ENCODE peak calls at places on chromosome 21, in nine cellular contexts. Q is uterus, N is choroid plexus epithelial cell, D is endothelial cell, G is nephron progenitor cell, F is fibroblast of lung, R is GM12864, M is foreskin keratinocyte, W is cardiac muscle cell. S is an unnamed sample.

GRCh38 chr21:14752006-14752909 is 206.1 kb upstream of the SAMSN1 start:
- DNase-seq in W (no peak), F (no peak), Q (no peak), G (no peak), M (no peak), D (no peak), R (no peak), N (no peak), S (no peak)

GRCh38 chr21:42360317-42360716 is 6.0 kb downstream of the TFF1 start:
- DNase-seq in Q (no peak), W (no peak), N (no peak), D (no peak), G (no peak), R (no peak), M (no peak), F (no peak), S (no peak)

GRCh38 chr21:42219606-42220137 is 732 bp downstream of the ABCG1 start:
- DNase-seq in N (no peak), G (peak), W (peak), M (no peak), Q (no peak), D (peak), F (no peak), R (no peak), S (no peak)

GRCh38 chr21:29661672-29662442 is 277.9 kb downstream of the GRIK1 start:
- DNase-seq in M (no peak), R (no peak), N (no peak), W (no peak), Q (no peak), G (no peak), F (no peak), D (no peak), S (no peak)

GRCh38 chr21:18384771-18385170 is 18.8 kb downstream of the TMPRSS15 start:
- DNase-seq in D (no peak), F (no peak), G (no peak), R (no peak), Q (no peak), W (peak), N (peak), M (peak), S (no peak)

GRCh38 chr21:29827236-29827635 is 112.6 kb downstream of the GRIK1 start:
- DNase-seq in M (peak), R (no peak), W (no peak), F (peak), Q (no peak), D (no peak), N (peak), G (no peak), S (no peak)

GRCh38 chr21:42669069-42669468 is 15.6 kb downstream of the PDE9A start:
- DNase-seq in W (no peak), F (no peak), M (no peak), N (no peak), G (no peak), D (no peak), Q (peak), R (no peak), S (no peak)

GRCh38 chr21:41407541-41408460 is 18.2 kb upstream of the MX1 start:
- DNase-seq in R (no peak), G (no peak), F (no peak), D (no peak), M (no peak), N (no peak), W (no peak), Q (no peak), S (no peak)

GRCh38 chr21:36583591-36583990 is 103.7 kb upstream of the CLDN14 start:
- DNase-seq in W (no peak), G (no peak), Q (no peak), M (no peak), R (no peak), D (no peak), N (no peak), F (no peak), S (no peak)

GRCh38 chr21:36587388-36587787 is 107.5 kb upstream of the CLDN14 start:
- DNase-seq in G (no peak), F (no peak), R (no peak), M (peak), D (no peak), N (peak), W (no peak), Q (no peak), S (no peak)

GRCh38 chr21:36589352-36589971 is 109.5 kb upstream of the SIM2 start:
- DNase-seq in M (peak), G (no peak), D (peak), N (peak), W (no peak), R (peak), Q (no peak), F (peak), S (peak)

GRCh38 chr21:36579898-36580297 is 100.0 kb upstream of the CLDN14 start:
- DNase-seq in N (no peak), R (no peak), Q (no peak), D (no peak), W (no peak), M (no peak), F (no peak), G (no peak), S (no peak)

GRCh38 chr21:36584980-36585940 is 105.3 kb upstream of the CLDN14 start:
- DNase-seq in Q (no peak), R (peak), N (peak), D (no peak), M (no peak), W (no peak), F (no peak), G (no peak), S (no peak)
- TF ChIP-seq CTCF in Q (no peak), R (peak), N (peak), D (no peak), M (peak), W (peak), F (no peak), G (no peak), S (peak)

GRCh38 chr21:27076035-27076434 is 109.1 kb upstream of the ADAMTS5 start:
- DNase-seq in F (no peak), M (no peak), N (peak), D (no peak), R (no peak), W (no peak), G (no peak), Q (no peak), S (no peak)

GRCh38 chr21:27077501-27077900 is 110.6 kb upstream of the ADAMTS5 start:
- DNase-seq in R (no peak), N (no peak), D (no peak), W (no peak), G (no peak), M (no peak), Q (peak), F (peak), S (no peak)

GRCh38 chr21:27083144-27083543 is 116.3 kb upstream of the ADAMTS5 start:
- DNase-seq in R (no peak), G (no peak), M (no peak), N (no peak), F (no peak), D (no peak), Q (no peak), W (no peak), S (no peak)

GRCh38 chr21:27085387-27085786 is 118.5 kb upstream of the ADAMTS5 start:
- DNase-seq in R (no peak), W (no peak), F (no peak), Q (no peak), D (no peak), G (no peak), M (no peak), N (no peak), S (no peak)

DNA sequence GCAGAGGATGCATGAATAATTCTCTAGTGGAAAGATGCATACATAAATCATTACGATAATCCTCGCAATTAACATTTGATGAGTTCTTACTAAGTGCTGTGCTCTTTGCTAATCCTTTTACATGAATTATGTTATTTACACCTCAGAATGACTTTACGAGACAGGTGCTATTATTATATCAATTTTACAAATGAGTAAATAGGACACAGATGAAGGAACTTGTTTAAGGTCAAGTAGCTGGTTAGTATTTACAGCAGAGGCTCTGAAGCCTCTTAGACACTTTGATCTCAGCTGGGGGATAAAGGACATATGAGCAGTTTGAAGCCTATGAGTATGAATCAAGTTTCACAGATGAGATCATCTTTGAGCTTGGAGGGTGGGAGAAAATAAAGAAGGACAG is 112.9 kb upstream of the ADAMTS5 start:
- DNase-seq in M (no peak), W (no peak), F (no peak), Q (no peak), G (no peak), N (no peak), R (no peak), D (no peak), S (no peak)
- TF ChIP-seq CTCF in M (no peak), W (no peak), F (no peak), Q (no peak), G (no peak), N (no peak), R (no peak), D (no peak), S (no peak)

GRCh38 chr21:36747815-36748381 is 49.0 kb downstream of the SIM2 start:
- DNase-seq in M (no peak), N (peak), R (no peak), F (no peak), Q (no peak), G (peak), W (peak), D (peak), S (no peak)
- TF ChIP-seq CTCF in M (peak), N (peak), R (peak), F (no peak), Q (no peak), G (no peak), W (peak), D (no peak), S (no peak)

GRCh38 chr21:46110499-46111192 is 12.7 kb downstream of the COL6A2 start:
- DNase-seq in G (no peak), F (no peak), Q (peak), N (no peak), D (peak), R (no peak), M (no peak), W (peak), S (no peak)
- TF ChIP-seq CTCF in G (no peak), F (no peak), Q (no peak), N (peak), D (no peak), R (no peak), M (no peak), W (no peak), S (no peak)

GRCh38 chr21:25283720-25284119 is 323.6 kb downstream of the MRPL39 start:
- DNase-seq in F (peak), M (peak), N (peak), D (peak), Q (no peak), G (peak), W (peak), R (peak), S (peak)
- TF ChIP-seq CTCF in F (peak), M (peak), N (peak), D (peak), Q (no peak), G (peak), W (peak), R (peak), S (peak)

GRCh38 chr21:44891631-44892031 is 18.1 kb upstream of the PTTG1IP start:
- DNase-seq in Q (no peak), N (no peak), G (peak), M (no peak), F (no peak), W (no peak), R (no peak), D (no peak), S (no peak)

GRCh38 chr21:44892095-44892494 is 18.6 kb upstream of the PTTG1IP start:
- DNase-seq in R (no peak), M (no peak), N (no peak), Q (no peak), W (no peak), G (no peak), D (no peak), F (no peak), S (no peak)

GRCh38 chr21:44893948-44894656 is 20.6 kb upstream of the PTTG1IP start:
- DNase-seq in M (no peak), Q (no peak), D (no peak), W (no peak), N (no peak), G (peak), F (no peak), R (no peak), S (no peak)

GRCh38 chr21:44893278-44893556 is 19.7 kb upstream of the PTTG1IP start:
- DNase-seq in W (no peak), M (no peak), N (no peak), D (no peak), G (peak), F (no peak), Q (no peak), R (no peak), S (no peak)

GRCh38 chr21:44892536-44893277 is 19.2 kb upstream of the PTTG1IP start:
- DNase-seq in N (peak), Q (no peak), D (peak), W (peak), G (peak), M (no peak), F (peak), R (no peak), S (no peak)
- TF ChIP-seq CTCF in N (peak), Q (peak), D (peak), W (peak), G (peak), M (peak), F (peak), R (peak), S (peak)

DNA sequence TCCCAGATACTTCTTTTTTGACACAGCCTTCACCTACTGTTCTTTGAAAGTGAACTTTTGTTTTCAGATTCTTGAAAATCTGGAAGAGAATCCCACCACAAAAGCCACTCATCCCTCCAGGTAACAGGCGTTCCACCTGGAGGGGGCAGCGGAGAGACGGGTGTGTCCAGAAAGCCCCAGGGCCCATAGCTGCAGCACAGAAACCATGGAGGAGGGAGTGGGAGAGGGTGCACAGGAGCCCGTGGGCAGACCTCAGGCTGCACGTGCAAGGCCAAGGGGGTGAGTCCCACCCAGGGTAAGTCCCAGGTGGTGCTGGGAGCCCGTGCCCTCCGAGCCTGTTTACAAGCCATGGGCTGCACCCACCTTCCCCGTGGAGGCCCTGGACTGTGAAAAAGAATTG is 86.5 kb downstream of the PSMG1 start:
- DNase-seq in F (no peak), R (no peak), M (no peak), N (no peak), Q (no peak), G (no peak), W (no peak), D (no peak), S (no peak)
- TF ChIP-seq CTCF in F (no peak), R (peak), M (peak), N (peak), Q (no peak), G (no peak), W (no peak), D (no peak), S (peak)

GRCh38 chr21:32096411-32096810 is 182.4 kb downstream of the MIS18A start:
- DNase-seq in R (no peak), Q (no peak), F (no peak), G (peak), D (peak), M (no peak), N (no peak), W (peak), S (no peak)
- TF ChIP-seq CTCF in R (peak), Q (no peak), F (peak), G (peak), D (peak), M (peak), N (peak), W (peak), S (no peak)

DNA sequence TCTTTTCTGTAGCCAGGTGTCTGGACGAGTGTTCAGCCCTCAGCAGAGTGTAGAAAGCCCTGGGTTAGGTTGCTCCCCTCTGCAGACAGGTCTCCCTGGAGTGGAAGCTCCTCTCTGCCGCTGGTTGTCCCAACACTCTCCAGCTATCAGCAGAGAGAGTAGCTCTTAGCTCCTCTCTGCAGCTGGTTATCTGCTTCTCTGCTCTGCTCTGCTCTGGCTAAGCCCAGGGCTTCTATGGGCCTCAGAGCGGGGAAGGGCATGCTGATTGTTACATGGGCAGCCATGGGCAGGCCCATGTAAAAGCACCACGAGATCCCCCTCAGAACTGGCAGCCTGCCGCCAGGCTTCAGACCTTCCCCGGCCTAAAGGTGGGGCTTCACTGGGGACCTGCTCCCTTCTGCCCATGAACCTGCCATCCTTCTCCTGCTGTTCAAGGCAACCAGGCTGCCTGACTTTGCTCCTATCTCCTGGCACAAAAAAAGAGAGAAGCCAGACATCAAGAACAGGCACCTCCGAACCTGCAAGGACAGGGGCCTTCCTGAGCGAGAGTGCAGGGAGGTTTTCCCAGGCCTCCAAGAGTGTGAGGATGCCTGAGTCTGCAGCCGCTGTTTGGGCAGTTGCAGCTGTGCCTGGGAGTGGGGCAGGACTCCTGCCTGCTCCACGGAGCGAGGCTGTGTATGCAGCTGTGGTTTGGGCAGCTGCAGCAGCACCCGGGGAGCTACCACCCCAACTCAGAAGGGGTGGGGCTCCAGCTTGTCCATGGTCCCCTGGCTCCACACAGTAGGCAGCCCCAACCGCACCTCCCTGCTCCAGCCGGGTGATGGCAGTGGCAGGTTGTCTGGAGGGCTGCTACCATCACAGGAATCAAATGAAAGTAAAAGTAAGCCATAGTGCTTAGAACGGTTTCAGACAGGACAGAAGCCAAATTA is 973.7 kb downstream of the LTN1 start:
- DNase-seq in W (peak), D (no peak), N (peak), G (no peak), F (peak), Q (no peak), M (no peak), R (no peak), S (peak)
- TF ChIP-seq CTCF in W (peak), D (no peak), N (peak), G (no peak), F (no peak), Q (no peak), M (no peak), R (no peak), S (peak)